ENCODE peak calls at places on chromosome 2, in ten cellular contexts. One of them, this sample, is unnamed.

GRCh38 chr2:151277011-151277410 is 12.5 kb downstream of the NMI start:
- DNase-seq in stomach: no peak
- DNase-seq in ovary: no peak
- DNase-seq in uterus: no peak
- DNase-seq in breast epithelium: no peak
- DNase-seq in adrenal gland: no peak
- DNase-seq in upper lobe of left lung: no peak
- DNase-seq in tibial nerve: no peak
- DNase-seq in sigmoid colon: no peak
- DNase-seq in heart left ventricle: no peak
- DNase-seq in this sample: no peak

GRCh38 chr2:160836755-160837154 is 323.5 kb upstream of the TANK start:
- DNase-seq in ovary: no peak
- DNase-seq in uterus: no peak
- DNase-seq in breast epithelium: no peak
- DNase-seq in sigmoid colon: no peak
- DNase-seq in stomach: no peak
- DNase-seq in adrenal gland: no peak
- DNase-seq in heart left ventricle: no peak
- DNase-seq in tibial nerve: no peak
- DNase-seq in upper lobe of left lung: no peak
- DNase-seq in this sample: no peak

GRCh38 chr2:95389256-95390119 is 13.0 kb upstream of the FAHD2A start:
- DNase-seq in adrenal gland: peak; percentile 68
- DNase-seq in ovary: peak; percentile 69
- DNase-seq in upper lobe of left lung: peak; percentile 93
- DNase-seq in sigmoid colon: peak; percentile 81
- DNase-seq in stomach: peak; percentile 67
- DNase-seq in tibial nerve: peak; percentile 44
- DNase-seq in breast epithelium: peak; percentile 67
- DNase-seq in heart left ventricle: peak; percentile 64
- DNase-seq in uterus: peak; percentile 41
- DNase-seq in this sample: no peak

GRCh38 chr2:9909106-9909505 is 42.4 kb upstream of the GRHL1 start:
- DNase-seq in tibial nerve: no peak
- DNase-seq in uterus: no peak
- DNase-seq in stomach: no peak
- DNase-seq in breast epithelium: no peak
- DNase-seq in adrenal gland: no peak
- DNase-seq in ovary: no peak
- DNase-seq in heart left ventricle: no peak
- DNase-seq in sigmoid colon: no peak
- DNase-seq in upper lobe of left lung: no peak
- DNase-seq in this sample: no peak

GRCh38 chr2:227460079-227460485 is 11.9 kb upstream of the AGFG1 start:
- DNase-seq in ovary: no peak
- DNase-seq in sigmoid colon: no peak
- DNase-seq in upper lobe of left lung: peak; percentile 57
- DNase-seq in adrenal gland: peak; percentile 59
- DNase-seq in breast epithelium: no peak
- DNase-seq in tibial nerve: no peak
- DNase-seq in uterus: no peak
- DNase-seq in stomach: no peak
- DNase-seq in heart left ventricle: no peak
- DNase-seq in this sample: no peak

GRCh38 chr2:234293973-234294372 is 202.9 kb downstream of the ARL4C start:
- DNase-seq in stomach: no peak
- DNase-seq in sigmoid colon: no peak
- DNase-seq in adrenal gland: no peak
- DNase-seq in upper lobe of left lung: no peak
- DNase-seq in heart left ventricle: no peak
- DNase-seq in uterus: no peak
- DNase-seq in ovary: no peak
- DNase-seq in tibial nerve: no peak
- DNase-seq in breast epithelium: no peak
- DNase-seq in this sample: no peak

GRCh38 chr2:3242747-3243369 is 134.8 kb downstream of the EIPR1 start:
- DNase-seq in sigmoid colon: no peak
- DNase-seq in upper lobe of left lung: no peak
- DNase-seq in tibial nerve: no peak
- DNase-seq in ovary: no peak
- DNase-seq in stomach: no peak
- DNase-seq in adrenal gland: no peak
- DNase-seq in breast epithelium: no peak
- DNase-seq in heart left ventricle: no peak
- DNase-seq in uterus: no peak
- DNase-seq in this sample: no peak

GRCh38 chr2:58434692-58435091 is 193.6 kb upstream of the FANCL start:
- DNase-seq in uterus: no peak
- DNase-seq in tibial nerve: no peak
- DNase-seq in sigmoid colon: no peak
- DNase-seq in breast epithelium: no peak
- DNase-seq in ovary: no peak
- DNase-seq in stomach: no peak
- DNase-seq in heart left ventricle: no peak
- DNase-seq in upper lobe of left lung: no peak
- DNase-seq in adrenal gland: no peak
- DNase-seq in this sample: no peak

GRCh38 chr2:233165895-233166661 is 85.4 kb upstream of the ATG16L1 start:
- DNase-seq in ovary: no peak
- DNase-seq in breast epithelium: no peak
- DNase-seq in sigmoid colon: peak; percentile 71
- DNase-seq in uterus: no peak
- DNase-seq in tibial nerve: peak; percentile 38
- DNase-seq in stomach: peak; percentile 33
- DNase-seq in heart left ventricle: peak; percentile 65
- DNase-seq in adrenal gland: peak; percentile 25
- DNase-seq in upper lobe of left lung: peak; percentile 85
- DNase-seq in this sample: peak; percentile 76

GRCh38 chr2:26457695-26458364 is 20.1 kb downstream of the OTOF start:
- DNase-seq in tibial nerve: no peak
- DNase-seq in heart left ventricle: no peak
- DNase-seq in uterus: no peak
- DNase-seq in sigmoid colon: peak; percentile 50
- DNase-seq in adrenal gland: no peak
- DNase-seq in ovary: no peak
- DNase-seq in stomach: no peak
- DNase-seq in upper lobe of left lung: peak; percentile 64
- DNase-seq in breast epithelium: peak; percentile 43
- DNase-seq in this sample: peak; percentile 27

GRCh38 chr2:135563793-135564192 is 32.5 kb downstream of the R3HDM1 start:
- DNase-seq in ovary: no peak
- DNase-seq in tibial nerve: no peak
- DNase-seq in upper lobe of left lung: no peak
- DNase-seq in stomach: no peak
- DNase-seq in uterus: no peak
- DNase-seq in sigmoid colon: no peak
- DNase-seq in heart left ventricle: no peak
- DNase-seq in breast epithelium: no peak
- DNase-seq in adrenal gland: no peak
- DNase-seq in this sample: no peak

GRCh38 chr2:168119519-168120141 is 127.8 kb downstream of the STK39 start:
- DNase-seq in heart left ventricle: no peak
- DNase-seq in sigmoid colon: no peak
- DNase-seq in stomach: no peak
- DNase-seq in upper lobe of left lung: no peak
- DNase-seq in adrenal gland: no peak
- DNase-seq in breast epithelium: no peak
- DNase-seq in tibial nerve: no peak
- DNase-seq in ovary: no peak
- DNase-seq in uterus: no peak
- DNase-seq in this sample: no peak

GRCh38 chr2:118202707-118203303 is 114.5 kb downstream of the INSIG2 start:
- DNase-seq in heart left ventricle: no peak
- DNase-seq in uterus: no peak
- DNase-seq in sigmoid colon: no peak
- DNase-seq in ovary: no peak
- DNase-seq in adrenal gland: peak; percentile 55
- DNase-seq in upper lobe of left lung: no peak
- DNase-seq in stomach: no peak
- DNase-seq in tibial nerve: no peak
- DNase-seq in breast epithelium: no peak
- DNase-seq in this sample: no peak

GRCh38 chr2:237433920-237434319 is 20.0 kb upstream of the COL6A3 start:
- DNase-seq in tibial nerve: no peak
- DNase-seq in stomach: no peak
- DNase-seq in sigmoid colon: no peak
- DNase-seq in uterus: no peak
- DNase-seq in ovary: no peak
- DNase-seq in breast epithelium: no peak
- DNase-seq in heart left ventricle: no peak
- DNase-seq in upper lobe of left lung: no peak
- DNase-seq in adrenal gland: no peak
- DNase-seq in this sample: no peak

GRCh38 chr2:241009601-241010530 is 11.4 kb downstream of the SNED1 start:
- DNase-seq in heart left ventricle: no peak
- DNase-seq in breast epithelium: no peak
- DNase-seq in stomach: peak; percentile 45
- DNase-seq in upper lobe of left lung: peak; percentile 90
- DNase-seq in sigmoid colon: peak; percentile 75
- DNase-seq in uterus: peak; percentile 76
- DNase-seq in ovary: peak; percentile 85
- DNase-seq in tibial nerve: peak; percentile 18
- DNase-seq in adrenal gland: peak; percentile 65
- DNase-seq in this sample: peak; percentile 57

GRCh38 chr2:63544017-63544627 is 44.2 kb downstream of the WDPCP start:
- DNase-seq in uterus: no peak
- DNase-seq in heart left ventricle: no peak
- DNase-seq in tibial nerve: no peak
- DNase-seq in breast epithelium: no peak
- DNase-seq in adrenal gland: no peak
- DNase-seq in sigmoid colon: no peak
- DNase-seq in upper lobe of left lung: no peak
- DNase-seq in stomach: no peak
- DNase-seq in ovary: no peak
- DNase-seq in this sample: no peak

GRCh38 chr2:65353927-65354326 is 78.5 kb downstream of the SPRED2 start:
- DNase-seq in stomach: no peak
- DNase-seq in upper lobe of left lung: no peak
- DNase-seq in adrenal gland: no peak
- DNase-seq in sigmoid colon: no peak
- DNase-seq in breast epithelium: no peak
- DNase-seq in uterus: no peak
- DNase-seq in heart left ventricle: no peak
- DNase-seq in tibial nerve: no peak
- DNase-seq in ovary: no peak
- DNase-seq in this sample: no peak

GRCh38 chr2:188189356-188189755 is 102.3 kb upstream of the GULP1 start:
- DNase-seq in tibial nerve: no peak
- DNase-seq in stomach: no peak
- DNase-seq in uterus: no peak
- DNase-seq in breast epithelium: no peak
- DNase-seq in ovary: no peak
- DNase-seq in upper lobe of left lung: no peak
- DNase-seq in heart left ventricle: no peak
- DNase-seq in adrenal gland: no peak
- DNase-seq in sigmoid colon: no peak
- DNase-seq in this sample: no peak

GRCh38 chr2:27746325-27746724 is 25.2 kb upstream of the MRPL33 start:
- DNase-seq in tibial nerve: no peak
- DNase-seq in breast epithelium: no peak
- DNase-seq in upper lobe of left lung: no peak
- DNase-seq in stomach: no peak
- DNase-seq in uterus: no peak
- DNase-seq in heart left ventricle: no peak
- DNase-seq in adrenal gland: no peak
- DNase-seq in ovary: no peak
- DNase-seq in sigmoid colon: no peak
- DNase-seq in this sample: no peak
- H3K27ac ChIP-seq in tibial nerve: no peak overlapping the region
- H3K27ac ChIP-seq in breast epithelium: no peak overlapping the region
- H3K27ac ChIP-seq in upper lobe of left lung: no peak overlapping the region
- H3K27ac ChIP-seq in stomach: no peak overlapping the region
- H3K27ac ChIP-seq in uterus: no peak overlapping the region
- H3K27ac ChIP-seq in heart left ventricle: no peak overlapping the region
- H3K27ac ChIP-seq in adrenal gland: no peak overlapping the region
- H3K27ac ChIP-seq in ovary: no peak overlapping the region
- H3K27ac ChIP-seq in sigmoid colon: no peak overlapping the region
- H3K27ac ChIP-seq in this sample: peak overlapping the region; percentile 30

GRCh38 chr2:157178865-157179264 is 78.6 kb upstream of the GALNT5 start:
- DNase-seq in uterus: no peak
- DNase-seq in breast epithelium: no peak
- DNase-seq in heart left ventricle: no peak
- DNase-seq in stomach: no peak
- DNase-seq in ovary: no peak
- DNase-seq in upper lobe of left lung: no peak
- DNase-seq in tibial nerve: no peak
- DNase-seq in sigmoid colon: no peak
- DNase-seq in adrenal gland: no peak
- DNase-seq in this sample: no peak
- TF ChIP-seq CTCF in uterus: no peak
- TF ChIP-seq CTCF in breast epithelium: no peak
- TF ChIP-seq CTCF in heart left ventricle: no peak
- TF ChIP-seq CTCF in stomach: no peak
- TF ChIP-seq CTCF in ovary: no peak
- TF ChIP-seq CTCF in upper lobe of left lung: no peak
- TF ChIP-seq CTCF in tibial nerve: no peak
- TF ChIP-seq CTCF in sigmoid colon: no peak
- TF ChIP-seq CTCF in adrenal gland: peak; percentile 6
- TF ChIP-seq CTCF in this sample: peak; percentile 7

GRCh38 chr2:86195055-86195807 is at the start of gene IMMT:
- DNase-seq in uterus: peak; percentile 95
- DNase-seq in sigmoid colon: peak; percentile 98
- DNase-seq in heart left ventricle: peak; percentile 98
- DNase-seq in ovary: peak; percentile 96
- DNase-seq in breast epithelium: peak; percentile 96
- DNase-seq in stomach: peak; percentile 96
- DNase-seq in upper lobe of left lung: peak; percentile 99
- DNase-seq in tibial nerve: peak; percentile 93
- DNase-seq in adrenal gland: peak; percentile 96
- DNase-seq in this sample: peak; percentile 98
- TF ChIP-seq POLR2A in uterus: peak; percentile 90
- TF ChIP-seq POLR2A in sigmoid colon: peak; percentile 89
- TF ChIP-seq POLR2A in heart left ventricle: no peak
- TF ChIP-seq POLR2A in ovary: peak; percentile 92
- TF ChIP-seq POLR2A in breast epithelium: peak; percentile 74
- TF ChIP-seq POLR2A in stomach: peak; percentile 4
- TF ChIP-seq POLR2A in upper lobe of left lung: peak; percentile 71
- TF ChIP-seq POLR2A in tibial nerve: peak; percentile 77
- TF ChIP-seq POLR2A in adrenal gland: peak; percentile 95
- TF ChIP-seq POLR2A in this sample: peak; percentile 96

GRCh38 chr2:230939691-230940475 is 14.8 kb upstream of the GPR55 start:
- DNase-seq in heart left ventricle: no peak
- DNase-seq in uterus: no peak
- DNase-seq in ovary: no peak
- DNase-seq in stomach: peak; percentile 14
- DNase-seq in sigmoid colon: no peak
- DNase-seq in tibial nerve: no peak
- DNase-seq in adrenal gland: no peak
- DNase-seq in breast epithelium: no peak
- DNase-seq in upper lobe of left lung: no peak
- DNase-seq in this sample: no peak
- H3K27ac ChIP-seq in heart left ventricle: no peak overlapping the region
- H3K27ac ChIP-seq in uterus: no peak overlapping the region
- H3K27ac ChIP-seq in ovary: no peak overlapping the region
- H3K27ac ChIP-seq in stomach: no peak overlapping the region
- H3K27ac ChIP-seq in sigmoid colon: no peak overlapping the region
- H3K27ac ChIP-seq in tibial nerve: no peak overlapping the region
- H3K27ac ChIP-seq in adrenal gland: no peak overlapping the region
- H3K27ac ChIP-seq in breast epithelium: no peak overlapping the region
- H3K27ac ChIP-seq in upper lobe of left lung: no peak overlapping the region
- H3K27ac ChIP-seq in this sample: no peak overlapping the region